ENCODE peak calls at places on chromosomes 12 and 14, in seven cellular contexts. Z, C, V, E, W, M and L are unnamed samples.

GRCh38 chr14:54653764-54654469 is 87.0 kb downstream of the SAMD4A start:
- DNase-seq in W (no peak), C (no peak), Z (no peak), E (peak), M (no peak), V (no peak), L (peak)

GRCh38 chr12:102009796-102010195 is 52.0 kb downstream of the WASHC3 start:
- DNase-seq in C (no peak), M (no peak), E (no peak), W (no peak), V (no peak), Z (no peak), L (no peak)

GRCh38 chr14:84107835-84108343 is 1422.1 kb upstream of the FLRT2 start:
- DNase-seq in W (no peak), C (no peak), E (no peak), V (no peak), Z (no peak), M (no peak), L (no peak)

GRCh38 chr12:59085680-59086079 is 165.4 kb upstream of the LRIG3 start:
- DNase-seq in Z (no peak), V (no peak), M (no peak), E (no peak), C (no peak), W (no peak), L (no peak)

GRCh38 chr14:40028991-40029390 is 596.8 kb upstream of the FBXO33 start:
- DNase-seq in V (no peak), E (no peak), M (no peak), W (no peak), C (no peak), Z (no peak), L (no peak)

GRCh38 chr14:52922656-52923055 is 28.2 kb downstream of the FERMT2 start:
- DNase-seq in Z (no peak), E (no peak), W (no peak), M (no peak), V (no peak), C (no peak), L (no peak)

GRCh38 chr12:46921754-46922113 is 95.9 kb upstream of the SLC38A4 start:
- DNase-seq in V (no peak), M (no peak), W (no peak), C (no peak), E (no peak), Z (no peak), L (no peak)

GRCh38 chr12:120013659-120014380 is 24.8 kb downstream of the BICDL1 start:
- DNase-seq in V (no peak), M (no peak), E (no peak), W (no peak), C (no peak), Z (no peak), L (no peak)

GRCh38 chr14:85416771-85417170 is 113.2 kb upstream of the FLRT2 start:
- DNase-seq in W (no peak), Z (no peak), M (no peak), C (no peak), V (no peak), E (no peak), L (no peak)

GRCh38 chr14:91021115-91021514 is 39.3 kb downstream of the RPS6KA5 start:
- DNase-seq in C (no peak), M (no peak), V (no peak), E (no peak), Z (no peak), W (no peak), L (no peak)

GRCh38 chr14:59632381-59632780 is 55.8 kb upstream of the CCDC175 start:
- DNase-seq in W (no peak), C (peak), E (no peak), M (no peak), Z (no peak), V (peak), L (peak)

GRCh38 chr14:59630281-59630963 is 53.8 kb upstream of the CCDC175 start:
- DNase-seq in V (peak), W (no peak), E (no peak), C (peak), M (no peak), Z (no peak), L (peak)

GRCh38 chr14:59634617-59635016 is 58.0 kb upstream of the CCDC175 start:
- DNase-seq in E (no peak), Z (no peak), C (no peak), M (no peak), V (no peak), W (no peak), L (no peak)

GRCh38 chr14:59629384-59630158 is 53.0 kb upstream of the CCDC175 start:
- DNase-seq in W (no peak), E (no peak), V (no peak), M (no peak), Z (no peak), C (no peak), L (no peak)

DNA sequence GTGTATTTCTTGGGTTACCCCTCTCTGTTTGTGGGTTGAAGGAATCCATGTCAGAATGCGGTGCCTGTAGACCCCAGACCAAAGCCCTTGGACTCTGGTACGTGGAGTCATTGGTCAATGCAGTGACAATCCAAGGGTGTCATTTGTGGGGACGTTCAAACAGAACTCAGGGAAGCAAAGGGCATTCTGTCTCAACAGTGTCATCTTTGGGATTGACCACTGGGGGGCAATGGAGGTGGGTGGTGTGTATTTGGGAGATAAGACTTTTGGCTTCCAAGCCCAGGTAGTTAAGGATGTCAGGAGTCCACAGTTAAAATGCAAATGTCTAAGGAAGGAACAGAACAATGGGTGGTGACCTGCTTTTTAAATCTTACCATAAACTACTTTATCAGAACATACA is 54.6 kb upstream of the CCDC175 start:
- DNase-seq in Z (no peak), E (no peak), C (peak), W (no peak), V (no peak), M (no peak), L (peak)
- TF ChIP-seq CTCF in Z (no peak), E (no peak), C (peak), W (peak), V (peak), M (no peak), L (peak)

GRCh38 chr12:1591029-1591428 is 3.4 kb downstream of the FBXL14 start:
- DNase-seq in V (no peak), C (no peak), Z (no peak), M (no peak), E (no peak), W (no peak), L (no peak)

GRCh38 chr12:1591543-1591942 is 2.8 kb downstream of the FBXL14 start:
- DNase-seq in V (no peak), E (no peak), C (no peak), W (no peak), Z (no peak), M (no peak), L (no peak)

GRCh38 chr12:1593232-1594044 is 943 bp downstream of the FBXL14 start:
- DNase-seq in C (peak), M (peak), Z (peak), W (peak), V (no peak), E (peak), L (peak)

GRCh38 chr12:1594045-1594294 is 411 bp downstream of the FBXL14 start:
- DNase-seq in W (peak), E (peak), C (peak), V (no peak), M (no peak), Z (peak), L (no peak)

DNA sequence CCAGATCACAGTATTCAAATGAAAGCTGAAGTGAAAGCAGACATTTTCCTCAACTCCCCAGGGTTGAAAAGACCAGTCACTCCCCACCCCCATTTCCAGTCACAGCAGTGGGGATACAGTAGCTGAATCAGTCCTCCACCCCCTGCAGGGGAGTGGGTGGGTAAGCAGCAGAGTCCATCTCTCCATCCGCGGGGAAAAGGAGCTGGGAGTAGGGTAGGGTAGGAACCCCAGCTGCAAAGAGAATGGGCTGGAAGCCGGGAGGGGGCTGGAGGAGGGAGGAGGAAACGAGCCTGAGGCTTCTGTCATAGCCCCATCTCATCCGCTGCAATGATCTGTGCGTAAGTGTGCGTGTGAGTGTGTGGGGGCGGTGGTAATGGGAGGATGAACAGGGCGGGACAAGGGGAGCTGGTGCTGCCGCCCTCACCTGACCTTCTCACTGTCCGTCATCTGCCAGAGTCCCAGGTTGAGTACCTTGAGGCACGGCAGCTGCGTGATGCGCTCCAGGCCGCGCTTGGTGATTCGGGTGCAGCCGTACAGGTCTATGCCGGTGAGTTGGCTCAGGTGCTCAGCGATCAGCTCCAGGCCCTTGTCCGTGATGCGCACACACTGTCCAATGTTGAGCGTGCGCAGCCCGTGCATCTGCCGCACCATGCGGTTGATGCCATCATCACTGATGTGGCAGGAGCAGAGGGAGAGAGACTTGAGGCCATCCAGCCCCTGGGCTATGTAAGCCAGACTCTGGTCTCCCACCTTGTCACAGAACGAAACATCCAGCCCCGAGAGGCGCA is 1.7 kb downstream of the FBXL14 start:
- DNase-seq in E (no peak), M (no peak), W (no peak), Z (peak), V (peak), C (peak), L (peak)
- TF ChIP-seq CTCF in E (no peak), M (no peak), W (no peak), Z (no peak), V (peak), C (no peak), L (no peak)

DNA sequence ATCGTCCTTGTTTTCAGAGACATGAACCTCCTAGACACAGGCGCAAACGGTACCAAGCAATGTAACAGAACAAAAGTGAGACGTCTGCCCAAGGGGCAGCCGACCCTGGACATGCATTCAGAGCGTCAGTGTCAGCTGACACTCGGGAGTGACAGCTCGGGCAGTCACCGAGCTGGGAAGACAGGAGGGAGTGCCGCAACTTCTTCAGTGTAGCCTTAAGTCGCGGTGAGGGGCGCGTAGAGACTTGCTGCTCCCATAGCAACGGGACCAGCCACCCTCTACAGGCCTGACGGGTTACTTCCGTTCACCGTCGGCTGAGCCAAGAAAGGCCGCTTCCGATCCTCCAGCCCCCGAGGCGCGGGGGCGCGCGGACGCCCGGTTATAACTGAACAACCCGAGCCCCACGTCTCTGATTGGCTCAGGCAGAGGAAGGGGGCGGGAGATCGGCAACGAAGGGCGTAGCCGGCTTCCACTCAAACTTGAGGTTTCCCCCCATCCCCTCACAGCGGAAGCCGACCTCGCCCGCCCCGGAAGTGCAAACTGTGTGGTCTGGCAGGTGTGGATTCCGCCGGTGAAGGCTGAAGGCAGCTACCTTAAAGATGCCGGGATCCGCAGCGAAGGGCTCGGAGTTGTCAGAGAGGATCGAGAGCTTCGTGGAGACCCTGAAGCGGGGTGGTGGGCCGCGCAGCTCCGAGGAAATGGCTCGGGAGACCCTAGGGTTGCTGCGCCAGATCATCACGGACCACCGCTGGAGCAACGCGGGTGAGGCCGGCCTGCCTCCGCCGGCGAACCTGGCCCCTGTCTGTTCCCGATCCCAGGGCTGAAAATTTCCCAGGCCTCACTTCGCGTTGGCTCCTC is at the start of gene EIF2B2:
- DNase-seq in M (peak), E (peak), V (peak), C (peak), Z (peak), W (peak), L (peak)
- TF ChIP-seq CTCF in M (peak), E (no peak), V (peak), C (peak), Z (no peak), W (peak), L (peak)

GRCh38 chr12:31931796-31932715 is 27.2 kb upstream of the RESF1 start:
- DNase-seq in V (no peak), E (no peak), W (no peak), C (no peak), Z (no peak), M (no peak), L (no peak)
- TF ChIP-seq CTCF in V (no peak), E (no peak), W (no peak), C (no peak), Z (no peak), M (no peak), L (no peak)

GRCh38 chr14:63993992-63994391 is 141.2 kb downstream of the SYNE2 start:
- DNase-seq in M (no peak), C (no peak), W (no peak), Z (no peak), V (no peak), E (no peak), L (no peak)
- TF ChIP-seq CTCF in M (no peak), C (no peak), W (peak), Z (no peak), V (peak), E (no peak), L (no peak)

GRCh38 chr12:77049767-77050353 is 15.5 kb downstream of the E2F7 start:
- DNase-seq in Z (no peak), E (no peak), W (no peak), C (no peak), M (no peak), V (no peak), L (no peak)

GRCh38 chr12:77042834-77043233 is 22.5 kb downstream of the E2F7 start:
- DNase-seq in V (no peak), C (no peak), Z (no peak), E (no peak), M (no peak), W (no peak), L (no peak)

GRCh38 chr12:77053259-77053658 is 12.1 kb downstream of the E2F7 start:
- DNase-seq in M (no peak), Z (no peak), V (no peak), W (no peak), C (no peak), E (no peak), L (no peak)

GRCh38 chr12:77045183-77045582 is 20.2 kb downstream of the E2F7 start:
- DNase-seq in C (no peak), Z (no peak), E (no peak), W (no peak), V (no peak), M (no peak), L (no peak)

DNA sequence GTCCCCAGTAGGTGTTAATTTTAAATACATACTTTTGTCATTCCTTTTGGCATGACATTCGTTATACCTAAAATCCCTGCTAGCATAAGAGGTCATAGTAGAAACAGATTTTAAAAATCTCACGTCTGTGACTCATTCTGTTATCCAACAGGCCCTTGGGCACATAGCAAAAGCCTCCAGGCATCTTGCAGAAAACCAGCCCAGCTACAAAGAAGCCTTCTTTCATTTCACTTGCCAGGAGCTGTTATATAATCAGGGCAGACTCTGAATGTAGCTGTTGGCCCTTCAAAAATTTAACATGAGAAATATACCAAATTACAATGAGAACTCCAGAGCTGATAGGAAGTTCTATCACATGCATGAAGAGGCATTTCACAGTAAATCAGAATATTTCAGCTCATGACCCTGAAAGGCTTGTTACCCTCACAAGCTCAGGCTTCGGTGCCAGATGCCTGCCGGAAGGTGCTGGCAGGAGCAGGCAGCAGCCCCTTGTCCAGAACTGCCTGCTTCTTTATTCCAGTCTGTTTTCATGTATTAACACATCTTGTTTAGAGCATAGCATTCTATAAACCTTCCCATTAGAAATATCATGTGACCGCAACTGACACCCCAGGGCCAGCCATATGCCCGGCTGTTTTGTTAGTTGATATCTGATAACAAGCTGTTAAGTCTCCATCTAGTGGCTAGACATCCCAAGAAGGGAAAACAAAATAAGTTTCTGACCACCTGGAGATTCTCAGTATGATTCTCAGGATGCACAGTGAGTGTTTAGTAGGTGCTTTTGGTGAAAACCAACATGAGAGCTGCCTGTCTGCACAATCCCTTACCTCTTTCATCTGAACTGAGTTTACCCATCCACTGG is 17.8 kb downstream of the E2F7 start:
- DNase-seq in M (no peak), Z (no peak), W (no peak), C (peak), V (no peak), E (no peak), L (no peak)
- TF ChIP-seq CTCF in M (no peak), Z (no peak), W (no peak), C (no peak), V (no peak), E (no peak), L (no peak)

GRCh38 chr12:5200276-5201087 is 156.8 kb downstream of the KCNA5 start:
- DNase-seq in W (peak), V (peak), M (peak), C (peak), Z (no peak), E (peak), L (peak)
- TF ChIP-seq CTCF in W (peak), V (peak), M (peak), C (peak), Z (no peak), E (peak), L (peak)